ENCODE peak calls at places on chromosomes 3 and 15, in eight cellular contexts. T, N, M, L, C, B, G and K are unnamed samples.

GRCh38 chr15:74383695-74384565 is 16.5 kb upstream of the CYP11A1 start:
- DNase-seq in T (no peak), N (peak; percentile 81), M (no peak), L (no peak), C (no peak), B (no peak), G (peak; percentile 99), K (no peak)

GRCh38 chr3:131072845-131073244 is 46.2 kb downstream of the NEK11 start:
- DNase-seq in T (no peak), N (peak; percentile 26), M (no peak), L (no peak), C (peak; percentile 60), B (no peak), G (no peak), K (peak; percentile 22)

GRCh38 chr3:45553469-45553974 is 41.0 kb upstream of the LIMD1 start:
- DNase-seq in T (peak; percentile 56), N (peak; percentile 84), M (peak; percentile 65), L (peak; percentile 45), C (peak; percentile 68), B (no peak), G (peak; percentile 62), K (peak; percentile 29)

GRCh38 chr15:68218847-68219798 is 10.4 kb downstream of the CLN6 start:
- DNase-seq in T (no peak), N (no peak), M (no peak), L (no peak), C (no peak), B (no peak), G (no peak), K (no peak)

GRCh38 chr3:158768361-158768787 is 33.5 kb upstream of the MFSD1 start:
- DNase-seq in T (peak; percentile 68), N (peak; percentile 82), M (peak; percentile 37), L (peak; percentile 61), C (peak; percentile 60), B (peak; percentile 60), G (peak; percentile 51), K (peak; percentile 73)

GRCh38 chr3:52014613-52015012 is 18.9 kb upstream of the RPL29 start:
- DNase-seq in T (no peak), N (no peak), M (no peak), L (no peak), C (no peak), B (no peak), G (no peak), K (no peak)

GRCh38 chr15:89401636-89402252 is 67.1 kb upstream of the POLG start:
- DNase-seq in T (no peak), N (peak; percentile 48), M (no peak), L (no peak), C (no peak), B (no peak), G (peak; percentile 48), K (peak; percentile 54)

GRCh38 chr15:31305375-31305774 is 21.3 kb upstream of the KLF13 start:
- DNase-seq in T (no peak), N (no peak), M (no peak), L (no peak), C (peak; percentile 12), B (no peak), G (no peak), K (no peak)

GRCh38 chr3:37511357-37511970 is 337.1 kb upstream of the LRRFIP2 start:
- DNase-seq in T (no peak), N (no peak), M (no peak), L (no peak), C (peak; percentile 46), B (no peak), G (no peak), K (no peak)

GRCh38 chr3:99634881-99635280 is 3.5 kb upstream of the COL8A1 start:
- DNase-seq in T (no peak), N (no peak), M (no peak), L (no peak), C (no peak), B (no peak), G (peak; percentile 48), K (no peak)

GRCh38 chr3:111737712-111738097 is 121.4 kb upstream of the PHLDB2 start:
- DNase-seq in T (peak; percentile 87), N (peak; percentile 100), M (peak; percentile 69), L (peak; percentile 40), C (peak; percentile 72), B (no peak), G (peak; percentile 90), K (peak; percentile 93)

GRCh38 chr3:129893616-129894070 is at the start of gene TMCC1:
- DNase-seq in T (peak; percentile 52), N (peak; percentile 73), M (peak; percentile 94), L (peak; percentile 87), C (peak; percentile 90), B (peak; percentile 93), G (peak; percentile 93), K (peak; percentile 94)

GRCh38 chr3:174120997-174121396 is 723.5 kb downstream of the NLGN1 start:
- DNase-seq in T (no peak), N (no peak), M (no peak), L (no peak), C (no peak), B (no peak), G (no peak), K (no peak)

GRCh38 chr15:58415636-58416035 is 16.2 kb upstream of the LIPC start:
- DNase-seq in T (no peak), N (no peak), M (no peak), L (no peak), C (no peak), B (no peak), G (no peak), K (peak; percentile 77)

GRCh38 chr3:40321818-40322217 is 12.3 kb downstream of the EIF1B start:
- DNase-seq in T (no peak), N (no peak), M (no peak), L (no peak), C (no peak), B (no peak), G (no peak), K (no peak)

GRCh38 chr15:54854667-54855066 is 342.1 kb downstream of the RSL24D1 start:
- DNase-seq in T (no peak), N (no peak), M (no peak), L (no peak), C (no peak), B (no peak), G (no peak), K (no peak)

GRCh38 chr3:27749640-27750039 is 27.5 kb upstream of the EOMES start:
- DNase-seq in T (no peak), N (no peak), M (no peak), L (no peak), C (no peak), B (no peak), G (no peak), K (no peak)

GRCh38 chr15:51243774-51244173 is 94.6 kb downstream of the CYP19A1 start:
- DNase-seq in T (no peak), N (peak; percentile 36), M (no peak), L (no peak), C (no peak), B (no peak), G (peak; percentile 76), K (peak; percentile 17)

GRCh38 chr3:134562055-134562454 is 76.2 kb downstream of the CEP63 start:
- DNase-seq in T (no peak), N (no peak), M (no peak), L (no peak), C (no peak), B (no peak), G (no peak), K (no peak)

GRCh38 chr3:194369522-194370279 is at the start of gene LRRC15:
- DNase-seq in T (no peak), N (peak; percentile 78), M (peak; percentile 35), L (no peak), C (no peak), B (no peak), G (peak; percentile 24), K (peak; percentile 88)

GRCh38 chr3:10645800-10646199 is 140.4 kb upstream of the ATP2B2 start:
- DNase-seq in T (no peak), N (no peak), M (no peak), L (no peak), C (peak; percentile 4), B (no peak), G (no peak), K (no peak)

GRCh38 chr15:58247803-58248503 is 109.8 kb downstream of the AQP9 start:
- DNase-seq in T (no peak), N (no peak), M (peak; percentile 92), L (no peak), C (peak; percentile 84), B (peak; percentile 91), G (no peak), K (no peak)

GRCh38 chr15:78875107-78875914 is 2.6 kb downstream of the MORF4L1 start:
- DNase-seq in T (no peak), N (no peak), M (no peak), L (peak; percentile 34), C (no peak), B (no peak), G (no peak), K (peak; percentile 29)

GRCh38 chr3:28948685-28949084 is 332.2 kb upstream of the RBMS3 start:
- DNase-seq in T (no peak), N (no peak), M (no peak), L (no peak), C (no peak), B (no peak), G (no peak), K (no peak)
- H3K4me3 ChIP-seq in T (no peak overlapping the region), N (no peak overlapping the region), M (no peak overlapping the region), L (no peak overlapping the region), C (no peak overlapping the region), B (no peak overlapping the region), G (no peak overlapping the region), K (no peak overlapping the region)

GRCh38 chr15:46222861-46223260 is 588.0 kb downstream of the SQOR start:
- DNase-seq in T (no peak), N (no peak), M (no peak), L (no peak), C (no peak), B (no peak), G (no peak), K (no peak)
- H3K9me3 ChIP-seq in T (no peaks in the 10 kb centered on the region), N (no peaks in the 10 kb centered on the region), M (no peaks in the 10 kb centered on the region), L (no peaks in the 10 kb centered on the region), C (no peaks in the 10 kb centered on the region), B (no peaks in the 10 kb centered on the region), G (peaks cover 4% of the 10 kb centered on the region), K (no peaks in the 10 kb centered on the region)

GRCh38 chr3:160852856-160853255 is 96.8 kb downstream of the PPM1L start:
- DNase-seq in T (no peak), N (no peak), M (no peak), L (no peak), C (no peak), B (no peak), G (no peak), K (no peak)
- H3K27me3 ChIP-seq in T (no peaks in the 10 kb centered on the region), N (no peaks in the 10 kb centered on the region), M (no peaks in the 10 kb centered on the region), L (no peaks in the 10 kb centered on the region), C (no peaks in the 10 kb centered on the region), B (no peaks in the 10 kb centered on the region), G (no peaks in the 10 kb centered on the region), K (no peaks in the 10 kb centered on the region)

GRCh38 chr3:141499965-141500364 is 13.1 kb downstream of the RASA2 start:
- DNase-seq in T (no peak), N (no peak), M (no peak), L (no peak), C (no peak), B (no peak), G (no peak), K (no peak)

GRCh38 chr3:141498592-141499223 is 11.9 kb downstream of the RASA2 start:
- DNase-seq in T (peak; percentile 38), N (no peak), M (peak; percentile 79), L (no peak), C (peak; percentile 33), B (peak; percentile 57), G (no peak), K (no peak)

GRCh38 chr3:141500397-141500796 is 13.6 kb downstream of the RASA2 start:
- DNase-seq in T (no peak), N (no peak), M (no peak), L (no peak), C (no peak), B (no peak), G (no peak), K (no peak)

GRCh38 chr3:141505166-141505565 is 18.3 kb downstream of the RASA2 start:
- DNase-seq in T (no peak), N (no peak), M (no peak), L (no peak), C (no peak), B (no peak), G (no peak), K (no peak)

GRCh38 chr3:141499304-141499703 is 12.5 kb downstream of the RASA2 start:
- DNase-seq in T (no peak), N (no peak), M (no peak), L (no peak), C (no peak), B (no peak), G (no peak), K (no peak)
- H3K4me3 ChIP-seq in T (no peak overlapping the region), N (no peak overlapping the region), M (no peak overlapping the region), L (no peak overlapping the region), C (no peak overlapping the region), B (peak overlapping the region; percentile 26), G (no peak overlapping the region), K (no peak overlapping the region)